ENCODE peak calls at places on chromosomes 13 and 19, in nine cellular contexts. X, P, C, M, G, D, S, I and K are unnamed samples.

GRCh38 chr19:37218592-37218935 is 550 bp downstream of the ZNF383 start:
- DNase-seq in X (no peak), P (no peak), C (no peak), M (no peak), G (no peak), D (no peak), S (no peak), I (no peak), K (peak)

GRCh38 chr19:58563034-58563573 is 4.7 kb upstream of the UBE2M start:
- DNase-seq in X (peak), P (no peak), C (no peak), M (no peak), G (peak), D (no peak), S (no peak), I (no peak), K (no peak)

GRCh38 chr19:8196271-8196908 is 12.8 kb upstream of the CERS4 start:
- DNase-seq in X (no peak), P (no peak), C (no peak), M (no peak), G (peak), D (no peak), S (no peak), I (no peak), K (no peak)

GRCh38 chr19:38362076-38362945 is 12.1 kb upstream of the PSMD8 start:
- DNase-seq in X (peak), P (peak), C (no peak), M (peak), G (peak), D (no peak), S (peak), I (no peak), K (peak)

GRCh38 chr13:112067121-112067741 is at the start of gene SOX1:
- DNase-seq in X (no peak), P (no peak), C (no peak), M (no peak), G (no peak), D (no peak), S (no peak), I (no peak), K (no peak)

GRCh38 chr19:7605490-7606222 is 10.0 kb downstream of the CAMSAP3 start:
- DNase-seq in X (peak), P (peak), C (no peak), M (peak), G (peak), D (no peak), S (no peak), I (no peak), K (peak)

GRCh38 chr19:33456076-33456844 is 65.3 kb downstream of the PEPD start:
- DNase-seq in X (no peak), P (no peak), C (no peak), M (no peak), G (no peak), D (no peak), S (no peak), I (no peak), K (no peak)

GRCh38 chr19:18669883-18670282 is 13.6 kb upstream of the CRTC1 start:
- DNase-seq in X (no peak), P (no peak), C (no peak), M (no peak), G (no peak), D (no peak), S (no peak), I (no peak), K (no peak)

GRCh38 chr13:66943530-66943929 is 286.6 kb downstream of the PCDH9 start:
- DNase-seq in X (no peak), P (no peak), C (no peak), M (no peak), G (no peak), D (no peak), S (no peak), I (no peak), K (no peak)

GRCh38 chr19:32619051-32619685 is 38.2 kb downstream of the PDCD5 start:
- DNase-seq in X (no peak), P (no peak), C (no peak), M (no peak), G (no peak), D (no peak), S (no peak), I (no peak), K (no peak)

GRCh38 chr19:38683393-38684077 is 36.1 kb downstream of the ACTN4 start:
- DNase-seq in X (peak), P (peak), C (no peak), M (peak), G (no peak), D (peak), S (peak), I (no peak), K (peak)

GRCh38 chr13:85930108-85930507 is 130.9 kb upstream of the SLITRK6 start:
- DNase-seq in X (no peak), P (no peak), C (no peak), M (no peak), G (no peak), D (no peak), S (no peak), I (no peak), K (no peak)

GRCh38 chr13:20136781-20137703 is 23.8 kb downstream of the GJA3 start:
- DNase-seq in X (no peak), P (peak), C (no peak), M (no peak), G (no peak), D (no peak), S (no peak), I (no peak), K (peak)

GRCh38 chr19:45166723-45167252 is 6.0 kb upstream of the NKPD1 start:
- DNase-seq in X (peak), P (no peak), C (no peak), M (no peak), G (no peak), D (no peak), S (no peak), I (no peak), K (no peak)

GRCh38 chr19:45162464-45163143 is 1.8 kb upstream of the NKPD1 start:
- DNase-seq in X (no peak), P (no peak), C (no peak), M (no peak), G (no peak), D (no peak), S (no peak), I (no peak), K (no peak)

GRCh38 chr19:45163156-45163555 is 2.4 kb upstream of the NKPD1 start:
- DNase-seq in X (no peak), P (no peak), C (no peak), M (no peak), G (no peak), D (no peak), S (no peak), I (no peak), K (no peak)

GRCh38 chr19:45163751-45164150 is 3.0 kb upstream of the NKPD1 start:
- DNase-seq in X (no peak), P (no peak), C (no peak), M (no peak), G (no peak), D (no peak), S (no peak), I (no peak), K (no peak)

DNA sequence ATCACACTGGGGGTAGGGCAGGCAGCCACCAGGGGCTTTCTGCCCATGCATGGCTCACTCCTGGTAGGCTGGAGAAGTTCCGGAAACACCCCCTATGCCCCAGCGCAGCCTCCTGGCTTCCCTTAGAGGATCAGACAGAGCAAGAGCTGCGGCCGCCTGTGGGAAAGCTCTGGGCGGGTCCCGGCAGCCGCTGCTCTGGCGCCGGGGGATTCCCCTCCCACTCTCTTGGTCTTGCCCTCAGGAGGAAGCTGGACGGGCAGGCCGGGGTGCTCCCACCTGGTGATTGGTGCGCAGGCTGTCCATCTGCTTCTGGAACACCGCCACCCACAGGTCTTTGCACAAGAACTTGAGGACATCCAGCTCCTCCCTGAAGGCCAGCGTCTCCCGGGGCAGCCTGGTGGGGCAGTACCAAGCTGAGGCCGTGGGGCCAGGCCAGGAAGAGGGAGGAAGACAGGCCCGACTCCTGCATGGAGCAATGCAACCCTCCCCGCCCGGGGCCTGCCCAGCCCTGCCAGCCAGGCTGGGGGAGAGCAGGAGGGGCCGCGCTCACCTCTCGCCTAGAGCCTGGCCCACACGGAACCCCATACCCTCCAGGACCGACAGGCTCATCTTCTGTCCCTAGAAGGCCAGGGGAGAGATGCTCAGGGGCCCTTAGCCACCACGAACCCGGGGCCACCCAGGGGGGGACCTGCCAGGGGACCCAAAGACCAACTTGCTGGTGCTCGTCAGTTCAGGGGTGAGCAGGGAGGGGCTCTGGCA is 4.0 kb upstream of the NKPD1 start:
- DNase-seq in X (peak), P (peak), C (no peak), M (peak), G (peak), D (no peak), S (peak), I (no peak), K (peak)
- TF ChIP-seq CTCF in X (no peak), P (no peak), C (peak), M (peak), G (peak), D (no peak), S (no peak), I (no peak), K (peak)

GRCh38 chr19:10095948-10096614 is 6.4 kb downstream of the ANGPTL6 start:
- DNase-seq in X (peak), P (peak), C (peak), M (peak), G (peak), D (peak), S (peak), I (peak), K (peak)
- H3K4me3 ChIP-seq in X (peak), P (peak), C (peak), M (no peak), G (peak), D (peak), S (peak), I (peak), K (peak)

GRCh38 chr13:25908390-25908789 is 143.4 kb downstream of the SHISA2 start:
- DNase-seq in X (no peak), P (no peak), C (no peak), M (no peak), G (no peak), D (no peak), S (no peak), I (no peak), K (no peak)
- TF ChIP-seq CTCF in X (no peak), P (no peak), C (no peak), M (no peak), G (no peak), D (no peak), S (no peak), I (no peak), K (no peak)

GRCh38 chr19:1849999-1850398 is 1.7 kb upstream of the REXO1 start:
- DNase-seq in X (no peak), P (no peak), C (no peak), M (no peak), G (no peak), D (no peak), S (no peak), I (no peak), K (no peak)

GRCh38 chr19:1847684-1848398 is 442 bp downstream of the REXO1 start:
- DNase-seq in X (peak), P (no peak), C (no peak), M (no peak), G (peak), D (no peak), S (peak), I (no peak), K (peak)

GRCh38 chr19:1848399-1849131 is at the start of gene REXO1:
- DNase-seq in X (peak), P (peak), C (peak), M (peak), G (peak), D (peak), S (peak), I (peak), K (peak)

GRCh38 chr19:1847348-1847683 is 967 bp downstream of the REXO1 start:
- DNase-seq in X (no peak), P (no peak), C (no peak), M (no peak), G (no peak), D (no peak), S (no peak), I (no peak), K (no peak)

DNA sequence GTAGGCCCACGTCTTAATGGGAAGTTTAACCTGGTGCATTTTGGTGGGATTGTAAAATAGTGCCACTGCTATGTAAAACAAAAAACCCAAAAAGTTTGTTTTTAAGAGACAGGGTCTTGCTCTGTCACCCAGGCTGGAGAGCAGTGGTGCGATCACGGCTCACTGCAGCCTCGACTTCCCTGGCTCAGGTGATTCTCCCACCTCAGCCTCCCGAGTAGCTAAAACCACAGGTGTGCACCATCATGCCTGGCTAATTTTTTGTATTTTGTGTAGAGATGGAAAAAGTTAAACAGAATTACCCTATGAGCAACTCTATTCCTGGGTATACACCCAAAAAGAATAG is 820 bp upstream of the REXO1 start:
- DNase-seq in X (no peak), P (no peak), C (no peak), M (no peak), G (no peak), D (no peak), S (no peak), I (no peak), K (no peak)
- H3K4me3 ChIP-seq in X (no peak), P (no peak), C (no peak), M (peak), G (peak), D (no peak), S (no peak), I (no peak), K (no peak)

GRCh38 chr13:30115257-30115600 is 192.1 kb downstream of the KATNAL1 start:
- DNase-seq in X (no peak), P (no peak), C (no peak), M (no peak), G (no peak), D (no peak), S (no peak), I (no peak), K (no peak)
- TF ChIP-seq CTCF in X (no peak), P (no peak), C (no peak), M (no peak), G (no peak), D (no peak), S (no peak), I (no peak), K (no peak)

DNA sequence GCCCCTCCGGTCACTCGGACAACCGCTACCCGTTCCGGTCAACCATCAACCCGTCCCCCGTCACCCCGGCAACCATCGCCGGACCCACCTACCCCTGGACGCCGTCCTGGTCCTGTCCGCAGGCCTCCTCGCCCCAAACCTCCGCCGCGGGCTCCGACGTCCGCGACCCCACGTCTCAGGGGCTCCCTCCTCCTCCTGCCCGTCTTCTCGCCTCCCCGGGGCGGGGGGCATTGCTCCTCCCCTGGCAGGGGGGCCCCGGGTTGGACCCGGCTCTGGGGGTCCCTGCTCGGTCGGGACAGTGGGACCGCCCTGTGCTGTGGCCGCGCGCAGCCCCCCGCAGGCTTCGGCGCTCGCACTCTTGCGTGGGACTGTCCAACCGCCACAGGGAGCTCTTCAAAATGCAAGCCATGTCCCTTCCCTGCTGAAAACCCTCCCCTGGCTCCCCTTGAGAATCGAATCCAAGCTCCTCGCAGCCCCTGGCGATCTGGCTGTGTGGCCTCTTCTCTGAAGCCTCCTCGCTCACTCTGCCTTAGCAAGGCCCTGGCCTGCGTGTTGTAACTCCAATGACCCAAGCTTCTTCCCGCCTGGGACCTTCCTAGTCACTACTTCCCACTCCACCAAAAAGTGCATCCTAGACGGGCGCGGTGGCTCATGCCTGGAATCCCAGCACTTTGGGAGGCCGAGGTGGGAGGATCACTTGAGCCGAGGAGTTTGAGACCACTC is 8.4 kb downstream of the EPHX3 start:
- DNase-seq in X (peak), P (no peak), C (no peak), M (no peak), G (no peak), D (no peak), S (peak), I (no peak), K (no peak)
- H3K4me3 ChIP-seq in X (peak), P (peak), C (peak), M (no peak), G (peak), D (peak), S (peak), I (peak), K (peak)

GRCh38 chr13:107141767-107142166 is 573.8 kb upstream of the ARGLU1 start:
- DNase-seq in X (no peak), P (no peak), C (no peak), M (no peak), G (no peak), D (no peak), S (no peak), I (no peak), K (no peak)
- TF ChIP-seq CTCF in X (no peak), P (no peak), C (no peak), M (no peak), G (no peak), D (no peak), S (no peak), I (no peak), K (no peak)

GRCh38 chr19:13795595-13796300 is 505 bp downstream of the ZSWIM4 start:
- DNase-seq in X (peak), P (peak), C (no peak), M (no peak), G (no peak), D (no peak), S (no peak), I (no peak), K (peak)
- H3K4me3 ChIP-seq in X (peak), P (peak), C (peak), M (peak), G (peak), D (peak), S (peak), I (peak), K (peak)